ENCODE peak calls at places on chromosomes 7 and 10, in four cellular contexts. One of them, this sample, is unnamed.
A peak's percentile ranks its signal among the peaks of the same experiment; 100 is the strongest.

GRCh38 chr7:92782236-92782635 is 54.1 kb downstream of the CDK6 start:
- DNase-seq in mesendoderm: no peak
- DNase-seq in H1: no peak
- DNase-seq in H9: no peak
- DNase-seq in this sample: no peak

GRCh38 chr10:97601268-97602215 is 12.0 kb downstream of the C10orf62 start:
- DNase-seq in H9: no peak
- DNase-seq in mesendoderm: no peak
- DNase-seq in H1: no peak
- DNase-seq in this sample: no peak

GRCh38 chr10:47403401-47404318 is 19.6 kb upstream of the ZNF488 start:
- DNase-seq in H1: peak; percentile 50
- DNase-seq in H9: peak; percentile 39
- DNase-seq in mesendoderm: peak; percentile 68
- DNase-seq in this sample: peak; percentile 18

GRCh38 chr10:72332423-72333110 is 22.2 kb downstream of the DNAJB12 start:
- DNase-seq in H9: no peak
- DNase-seq in H1: no peak
- DNase-seq in mesendoderm: no peak
- DNase-seq in this sample: no peak

GRCh38 chr10:22833353-22833752 is 94.5 kb upstream of the ARMC3 start:
- DNase-seq in H1: no peak
- DNase-seq in H9: no peak
- DNase-seq in mesendoderm: no peak
- DNase-seq in this sample: no peak

GRCh38 chr10:73094249-73094850 is 2.3 kb downstream of the P4HA1 start:
- DNase-seq in H1: no peak
- DNase-seq in mesendoderm: no peak
- DNase-seq in H9: no peak
- DNase-seq in this sample: peak; percentile 19

GRCh38 chr7:115494529-115495147 is 535.9 kb downstream of the TFEC start:
- DNase-seq in mesendoderm: no peak
- DNase-seq in H1: no peak
- DNase-seq in H9: no peak
- DNase-seq in this sample: no peak

GRCh38 chr7:149261829-149262617 is at the start of gene ZNF783:
- DNase-seq in H9: peak; percentile 83
- DNase-seq in H1: peak; percentile 88
- DNase-seq in mesendoderm: peak; percentile 92
- DNase-seq in this sample: peak; percentile 85

GRCh38 chr10:133312769-133313145 is 4.0 kb downstream of the ZNF511 start:
- DNase-seq in mesendoderm: no peak
- DNase-seq in H9: no peak
- DNase-seq in H1: no peak
- DNase-seq in this sample: no peak

GRCh38 chr10:62852961-62853702 is 37.0 kb upstream of the EGR2 start:
- DNase-seq in H9: no peak
- DNase-seq in mesendoderm: no peak
- DNase-seq in H1: no peak
- DNase-seq in this sample: no peak

GRCh38 chr7:84412161-84412969 is 217.8 kb upstream of the SEMA3A start:
- DNase-seq in H9: no peak
- DNase-seq in H1: no peak
- DNase-seq in mesendoderm: peak; percentile 29
- DNase-seq in this sample: peak; percentile 99

GRCh38 chr7:44796034-44796503 is 412 bp upstream of the PPIA start:
- DNase-seq in mesendoderm: peak; percentile 88
- DNase-seq in H9: no peak
- DNase-seq in H1: no peak
- DNase-seq in this sample: peak; percentile 36

GRCh38 chr7:3955751-3956696 is 655.0 kb downstream of the SDK1 start:
- DNase-seq in mesendoderm: peak; percentile 7
- DNase-seq in H9: no peak
- DNase-seq in H1: no peak
- DNase-seq in this sample: peak; percentile 65

GRCh38 chr10:97273700-97274099 is 18.7 kb downstream of the ARHGAP19 start:
- DNase-seq in mesendoderm: no peak
- DNase-seq in H9: no peak
- DNase-seq in H1: no peak
- DNase-seq in this sample: no peak

GRCh38 chr7:151249732-151250072 is 1.2 kb upstream of the SMARCD3 start:
- DNase-seq in mesendoderm: peak; percentile 73
- DNase-seq in H9: peak; percentile 64
- DNase-seq in H1: no peak
- DNase-seq in this sample: peak; percentile 39

GRCh38 chr7:33841658-33842057 is 63.7 kb upstream of the BMPER start:
- DNase-seq in H9: no peak
- DNase-seq in H1: no peak
- DNase-seq in mesendoderm: no peak
- DNase-seq in this sample: peak; percentile 25

GRCh38 chr10:28179006-28179405 is 123.9 kb downstream of the MPP7 start:
- DNase-seq in mesendoderm: no peak
- DNase-seq in H9: no peak
- DNase-seq in H1: no peak
- DNase-seq in this sample: no peak

GRCh38 chr10:59433720-59434428 is 71.5 kb upstream of the FAM13C start:
- DNase-seq in H1: no peak
- DNase-seq in mesendoderm: peak; percentile 18
- DNase-seq in H9: no peak
- DNase-seq in this sample: no peak

GRCh38 chr7:106864298-106865081 is 592 bp upstream of the PIK3CG start:
- DNase-seq in H9: no peak
- DNase-seq in H1: no peak
- DNase-seq in mesendoderm: no peak
- DNase-seq in this sample: no peak

GRCh38 chr10:29102233-29102632 is 186.6 kb upstream of the LYZL1 start:
- DNase-seq in H9: no peak
- DNase-seq in H1: no peak
- DNase-seq in mesendoderm: no peak
- DNase-seq in this sample: no peak

GRCh38 chr10:79306644-79307220 is 40.5 kb upstream of the PPIF start:
- DNase-seq in H9: no peak
- DNase-seq in mesendoderm: no peak
- DNase-seq in H1: no peak
- DNase-seq in this sample: no peak

GRCh38 chr7:115719963-115720362 is 310.6 kb downstream of the TFEC start:
- DNase-seq in H9: no peak
- DNase-seq in mesendoderm: no peak
- DNase-seq in H1: no peak
- DNase-seq in this sample: no peak

GRCh38 chr10:6382081-6382480 is 179.3 kb downstream of the PFKFB3 start:
- DNase-seq in H1: no peak
- DNase-seq in H9: no peak
- DNase-seq in mesendoderm: no peak
- DNase-seq in this sample: peak; percentile 74

GRCh38 chr10:120402358-120402757 is 54.7 kb upstream of the PLPP4 start:
- DNase-seq in H9: no peak
- DNase-seq in mesendoderm: no peak
- DNase-seq in H1: peak; percentile 13
- DNase-seq in this sample: no peak

GRCh38 chr7:150830957-150831356 is 21.4 kb upstream of the AOC1 start:
- DNase-seq in mesendoderm: no peak
- DNase-seq in H9: no peak
- DNase-seq in H1: no peak
- DNase-seq in this sample: no peak

GRCh38 chr10:76350583-76350982 is 919.2 kb downstream of the LRMDA start:
- DNase-seq in mesendoderm: no peak
- DNase-seq in H1: no peak
- DNase-seq in H9: no peak
- DNase-seq in this sample: no peak

GRCh38 chr10:123561145-123561448 is 105.1 kb upstream of the GPR26 start:
- DNase-seq in mesendoderm: no peak
- DNase-seq in H1: no peak
- DNase-seq in H9: peak; percentile 18
- DNase-seq in this sample: no peak

GRCh38 chr7:102073931-102074880 is 212.5 kb upstream of the SH2B2 start:
- DNase-seq in H9: no peak
- DNase-seq in mesendoderm: no peak
- DNase-seq in H1: no peak
- DNase-seq in this sample: peak; percentile 56

GRCh38 chr10:131047501-131047900 is 264.0 kb downstream of the TCERG1L start:
- DNase-seq in mesendoderm: no peak
- DNase-seq in H1: no peak
- DNase-seq in H9: no peak
- DNase-seq in this sample: no peak

GRCh38 chr10:33795529-33795928 is 461.1 kb upstream of the NRP1 start:
- DNase-seq in H1: no peak
- DNase-seq in H9: no peak
- DNase-seq in mesendoderm: no peak
- DNase-seq in this sample: no peak

GRCh38 chr7:29039747-29040569 is 81.8 kb upstream of the TRIL start:
- DNase-seq in mesendoderm: no peak
- DNase-seq in H9: no peak
- DNase-seq in H1: no peak
- DNase-seq in this sample: no peak

GRCh38 chr7:29038463-29038862 is 80.3 kb upstream of the TRIL start:
- DNase-seq in H1: no peak
- DNase-seq in mesendoderm: peak; percentile 40
- DNase-seq in H9: no peak
- DNase-seq in this sample: no peak

GRCh38 chr7:29040570-29040906 is 82.4 kb upstream of the TRIL start:
- DNase-seq in H1: no peak
- DNase-seq in H9: no peak
- DNase-seq in mesendoderm: no peak
- DNase-seq in this sample: no peak

GRCh38 chr7:29033584-29033983 is 75.5 kb upstream of the TRIL start:
- DNase-seq in mesendoderm: no peak
- DNase-seq in H9: no peak
- DNase-seq in H1: no peak
- DNase-seq in this sample: no peak

GRCh38 chr7:29035044-29035740 is 77.1 kb upstream of the TRIL start:
- DNase-seq in mesendoderm: peak; percentile 77
- DNase-seq in H9: no peak
- DNase-seq in H1: no peak
- DNase-seq in this sample: peak; percentile 58
- H4K5ac ChIP-seq in mesendoderm: no peak overlapping the region
- H4K5ac ChIP-seq in H9: no peak overlapping the region
- H4K5ac ChIP-seq in H1: no peak overlapping the region
- H4K5ac ChIP-seq in this sample: no peak overlapping the region

DNA sequence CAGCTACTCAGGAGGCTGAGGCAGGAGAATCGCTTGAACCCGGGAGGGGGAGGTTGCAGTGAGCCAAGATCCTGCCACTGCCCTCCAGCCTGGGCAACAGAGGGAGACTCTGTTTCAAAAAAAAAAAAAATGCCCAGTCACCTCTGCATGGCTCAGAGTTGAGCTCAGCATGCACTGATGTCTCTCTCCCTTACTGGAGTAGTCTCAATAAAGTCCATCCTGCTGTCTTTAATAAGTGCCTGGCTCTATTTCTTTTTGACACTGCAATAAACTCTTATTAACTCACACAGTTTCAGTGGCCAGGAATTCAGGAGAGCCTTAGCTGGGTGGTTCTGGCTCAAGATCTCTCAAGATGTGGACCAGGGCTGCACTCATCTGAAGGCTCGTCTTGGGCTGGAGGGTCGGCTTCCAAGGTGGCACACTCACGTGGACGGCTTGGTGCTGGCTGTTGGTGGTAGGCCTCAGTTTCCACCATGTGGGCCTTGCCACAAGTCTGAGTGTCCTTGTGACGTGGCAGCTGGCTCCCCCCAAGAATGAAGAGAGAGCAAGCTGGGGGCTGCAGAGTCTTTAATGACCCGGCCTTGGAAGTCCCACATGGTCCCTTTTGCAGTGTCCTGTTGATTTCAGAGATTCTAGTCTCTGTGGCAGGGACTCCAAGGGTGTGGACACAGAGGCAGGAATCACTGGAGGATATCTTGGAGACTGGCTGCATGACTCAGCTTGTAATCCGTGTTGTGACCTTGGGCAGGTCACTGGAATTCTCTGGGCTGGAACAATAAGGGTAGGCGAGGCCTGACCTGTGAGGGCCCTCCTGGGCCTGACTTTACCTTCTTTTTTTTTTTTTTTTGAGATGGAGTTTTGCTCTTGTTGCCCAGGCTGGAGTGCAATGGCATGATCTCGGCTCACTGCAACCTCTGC is 85.9 kb upstream of the KMT2C start:
- DNase-seq in H1: no peak
- DNase-seq in H9: no peak
- DNase-seq in mesendoderm: no peak
- DNase-seq in this sample: no peak
- H4K8ac ChIP-seq in H1: peak overlapping the region; percentile 57
- H4K8ac ChIP-seq in H9: no peak overlapping the region
- H4K8ac ChIP-seq in mesendoderm: no peak overlapping the region
- H4K8ac ChIP-seq in this sample: no peak overlapping the region

GRCh38 chr10:14800397-14800796 is 25.7 kb upstream of the FAM107B start:
- DNase-seq in H9: no peak
- DNase-seq in mesendoderm: no peak
- DNase-seq in H1: no peak
- DNase-seq in this sample: no peak

GRCh38 chr10:14810969-14811953 is 26.6 kb downstream of the CDNF start:
- DNase-seq in mesendoderm: no peak
- DNase-seq in H9: peak; percentile 36
- DNase-seq in H1: no peak
- DNase-seq in this sample: no peak

GRCh38 chr10:14801693-14802092 is 27.0 kb upstream of the FAM107B start:
- DNase-seq in H1: no peak
- DNase-seq in mesendoderm: peak; percentile 5
- DNase-seq in H9: peak; percentile 30
- DNase-seq in this sample: no peak

GRCh38 chr10:14803827-14804226 is 29.1 kb upstream of the FAM107B start:
- DNase-seq in H1: no peak
- DNase-seq in H9: no peak
- DNase-seq in mesendoderm: no peak
- DNase-seq in this sample: no peak

GRCh38 chr10:14806318-14806717 is 31.5 kb downstream of the CDNF start:
- DNase-seq in H9: no peak
- DNase-seq in mesendoderm: no peak
- DNase-seq in H1: no peak
- DNase-seq in this sample: no peak
- H4K5ac ChIP-seq in H9: no peak overlapping the region
- H4K5ac ChIP-seq in mesendoderm: no peak overlapping the region
- H4K5ac ChIP-seq in H1: no peak overlapping the region
- H4K5ac ChIP-seq in this sample: no peak overlapping the region

DNA sequence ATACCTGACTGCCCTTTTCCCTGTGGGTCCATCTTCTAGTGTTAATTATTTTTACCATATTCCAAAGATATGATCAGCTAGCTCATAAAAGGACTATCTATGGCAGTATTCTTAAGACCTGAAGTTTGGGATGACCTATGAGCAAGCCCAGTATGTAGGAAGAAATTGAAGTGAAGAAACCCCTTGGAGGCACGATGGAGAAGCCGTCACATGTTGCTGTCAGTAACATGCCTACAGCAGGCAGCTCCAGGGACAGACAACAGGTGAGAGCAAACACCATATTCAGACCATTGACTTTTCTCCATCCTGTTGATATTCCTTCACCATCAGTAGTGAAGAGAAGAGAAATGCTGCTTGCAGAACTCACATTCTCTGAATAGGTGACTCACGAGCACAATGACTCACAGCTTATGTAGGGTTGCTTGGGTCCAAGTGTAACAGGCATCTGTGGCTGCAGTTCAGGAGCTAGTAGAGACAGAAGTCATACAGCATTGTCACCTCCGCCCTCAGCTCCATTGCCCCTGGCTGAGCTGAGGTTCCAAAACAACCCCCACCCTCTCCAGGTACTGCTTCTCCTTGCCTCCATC is 8.4 kb upstream of the LYZL2 start:
- DNase-seq in H9: no peak
- DNase-seq in mesendoderm: peak; percentile 87
- DNase-seq in H1: no peak
- DNase-seq in this sample: peak; percentile 96
- H4K8ac ChIP-seq in H9: no peak overlapping the region
- H4K8ac ChIP-seq in mesendoderm: no peak overlapping the region
- H4K8ac ChIP-seq in H1: no peak overlapping the region
- H4K8ac ChIP-seq in this sample: no peak overlapping the region

GRCh38 chr7:22094413-22095304 is 149.0 kb upstream of the CDCA7L start:
- DNase-seq in H9: no peak
- DNase-seq in mesendoderm: peak; percentile 42
- DNase-seq in H1: no peak
- DNase-seq in this sample: peak; percentile 10
- H4K5ac ChIP-seq in H9: no peak overlapping the region
- H4K5ac ChIP-seq in mesendoderm: no peak overlapping the region
- H4K5ac ChIP-seq in H1: no peak overlapping the region
- H4K5ac ChIP-seq in this sample: no peak overlapping the region

This sample was measured in IMR-90.